ENCODE peak calls at places on chromosomes 7 and 10, in ten cellular contexts. A is HFFc6; D is mesendoderm; U is mammary epithelial cell; K is HCT116; P is right cardiac atrium; X is kidney; I is activated CD8-positive, alpha-beta T cell treated with anti-CD3 and anti-CD28 coated beads, Interleukin-2, amount 10 ng/mL, durations not matched to agents 7 days and 5 days; B is suprapubic skin; J is aorta. E is an unnamed sample.

GRCh38 chr10:122618461-122619165 is 58.1 kb downstream of the DMBT1 start:
- DNase-seq in B (no peak), D (no peak), U (no peak), A (no peak), I (no peak), X (no peak), J (no peak), K (no peak), P (no peak), E (no peak)

GRCh38 chr10:22712246-22712958 is 2.0 kb downstream of the PIP4K2A start:
- DNase-seq in B (no peak), D (no peak), I (no peak), K (no peak), U (no peak), J (no peak), X (no peak), P (no peak), A (peak; percentile 36), E (no peak)

GRCh38 chr10:106355450-106355849 is 809.1 kb downstream of the SORCS1 start:
- DNase-seq in X (no peak), B (no peak), J (no peak), K (no peak), U (no peak), P (no peak), A (no peak), I (no peak), D (peak; percentile 44), E (no peak)

GRCh38 chr7:23353172-23353571 is 54.0 kb downstream of the MALSU1 start:
- DNase-seq in P (no peak), U (no peak), B (no peak), J (no peak), A (no peak), I (no peak), X (no peak), K (no peak), D (no peak), E (no peak)

GRCh38 chr10:98085238-98085637 is 49.2 kb upstream of the R3HCC1L start:
- DNase-seq in I (no peak), A (no peak), X (no peak), D (no peak), U (no peak), K (no peak), B (no peak), J (no peak), P (no peak), E (no peak)

GRCh38 chr10:116891208-116891607 is 41.9 kb downstream of the ENO4 start:
- DNase-seq in X (no peak), B (no peak), U (peak; percentile 80), I (no peak), D (no peak), K (no peak), J (peak; percentile 61), A (peak; percentile 65), P (peak; percentile 56), E (peak; percentile 46)

GRCh38 chr7:54839538-54840213 is 80.7 kb upstream of the SEC61G start:
- DNase-seq in X (peak; percentile 83), D (peak; percentile 64), P (peak; percentile 93), B (peak; percentile 87), A (peak; percentile 47), J (peak; percentile 85), K (peak; percentile 51), I (no peak), U (peak; percentile 73), E (peak; percentile 50)

GRCh38 chr7:123410273-123410928 is 124.0 kb downstream of the IQUB start:
- DNase-seq in D (peak; percentile 8), U (peak; percentile 77), K (no peak), B (no peak), A (no peak), J (peak; percentile 44), X (no peak), I (no peak), P (peak; percentile 42), E (no peak)

GRCh38 chr10:104707602-104708160 is 66.6 kb downstream of the SORCS3 start:
- DNase-seq in A (no peak), U (no peak), I (no peak), K (no peak), P (no peak), J (no peak), B (no peak), D (no peak), X (no peak), E (no peak)

GRCh38 chr7:110043514-110043913 is 1047.4 kb upstream of the LRRN3 start:
- DNase-seq in K (no peak), D (no peak), P (no peak), J (no peak), I (no peak), X (no peak), U (peak; percentile 13), A (peak; percentile 2), B (no peak), E (no peak)

GRCh38 chr10:76086571-76087260 is 655.3 kb downstream of the LRMDA start:
- DNase-seq in B (no peak), D (peak; percentile 74), K (no peak), I (no peak), P (no peak), A (peak; percentile 81), U (peak; percentile 56), J (peak; percentile 60), X (peak; percentile 72), E (no peak)

GRCh38 chr10:10831085-10831484 is 186.6 kb upstream of the CELF2 start:
- DNase-seq in X (no peak), D (peak; percentile 30), K (no peak), I (no peak), A (peak; percentile 83), U (peak; percentile 49), P (peak; percentile 46), J (peak; percentile 82), B (no peak), E (no peak)

GRCh38 chr7:134031835-134032617 is 95.1 kb upstream of the LRGUK start:
- DNase-seq in A (no peak), U (no peak), D (no peak), P (peak; percentile 46), J (no peak), X (no peak), I (no peak), K (no peak), B (no peak), E (no peak)